ENCODE peak calls at places on chromosomes 1 and 21, in six cellular contexts. One of them, this sample, is unnamed.

GRCh38 chr1:103561612-103562395 is 9.6 kb upstream of the AMY2B start:
- DNase-seq in ovary: no peak
- DNase-seq in stomach: no peak
- DNase-seq in A549: no peak
- DNase-seq in suprapubic skin: no peak
- DNase-seq in K562: no peak
- DNase-seq in this sample: no peak

GRCh38 chr1:113928129-113928949 is 785 bp upstream of the HIPK1 start:
- DNase-seq in ovary: no peak
- DNase-seq in stomach: no peak
- DNase-seq in A549: no peak
- DNase-seq in suprapubic skin: no peak
- DNase-seq in K562: no peak
- DNase-seq in this sample: no peak

GRCh38 chr1:209601809-209602657 is 18.5 kb downstream of the CAMK1G start:
- DNase-seq in ovary: peak
- DNase-seq in stomach: peak
- DNase-seq in A549: peak
- DNase-seq in suprapubic skin: no peak
- DNase-seq in K562: peak
- DNase-seq in this sample: no peak

GRCh38 chr1:2583871-2584341 is 2.7 kb upstream of the PRXL2B start:
- DNase-seq in ovary: no peak
- DNase-seq in stomach: no peak
- DNase-seq in A549: no peak
- DNase-seq in suprapubic skin: no peak
- DNase-seq in K562: no peak
- DNase-seq in this sample: no peak

GRCh38 chr1:41313661-41314131 is 47.5 kb upstream of the FOXO6 start:
- DNase-seq in ovary: no peak
- DNase-seq in stomach: no peak
- DNase-seq in A549: no peak
- DNase-seq in suprapubic skin: no peak
- DNase-seq in K562: peak
- DNase-seq in this sample: no peak

GRCh38 chr21:27570306-27570868 is 603.5 kb upstream of the ADAMTS5 start:
- DNase-seq in ovary: peak
- DNase-seq in stomach: peak
- DNase-seq in A549: no peak
- DNase-seq in suprapubic skin: peak
- DNase-seq in K562: no peak
- DNase-seq in this sample: peak

GRCh38 chr1:151942882-151943281 is 33.6 kb upstream of the THEM4 start:
- DNase-seq in ovary: no peak
- DNase-seq in stomach: no peak
- DNase-seq in A549: no peak
- DNase-seq in suprapubic skin: no peak
- DNase-seq in K562: no peak
- DNase-seq in this sample: no peak

GRCh38 chr21:24939288-24939687 is 668.0 kb downstream of the MRPL39 start:
- DNase-seq in ovary: no peak
- DNase-seq in stomach: peak
- DNase-seq in A549: no peak
- DNase-seq in suprapubic skin: no peak
- DNase-seq in K562: no peak
- DNase-seq in this sample: no peak

GRCh38 chr1:234458352-234459027 is 20.5 kb downstream of the TARBP1 start:
- DNase-seq in ovary: no peak
- DNase-seq in stomach: no peak
- DNase-seq in A549: no peak
- DNase-seq in suprapubic skin: no peak
- DNase-seq in K562: no peak
- DNase-seq in this sample: no peak

GRCh38 chr1:198496216-198497143 is 44.0 kb downstream of the ATP6V1G3 start:
- DNase-seq in ovary: no peak
- DNase-seq in stomach: no peak
- DNase-seq in A549: no peak
- DNase-seq in suprapubic skin: no peak
- DNase-seq in K562: no peak
- DNase-seq in this sample: no peak

GRCh38 chr21:33937931-33938339 is 22.3 kb upstream of the ATP5PO start:
- DNase-seq in ovary: no peak
- DNase-seq in stomach: no peak
- DNase-seq in A549: no peak
- DNase-seq in suprapubic skin: no peak
- DNase-seq in K562: no peak
- DNase-seq in this sample: no peak

GRCh38 chr1:54275349-54275748 is 75.4 kb downstream of the MRPL37 start:
- DNase-seq in ovary: peak
- DNase-seq in stomach: peak
- DNase-seq in A549: no peak
- DNase-seq in suprapubic skin: peak
- DNase-seq in K562: no peak
- DNase-seq in this sample: no peak

DNA sequence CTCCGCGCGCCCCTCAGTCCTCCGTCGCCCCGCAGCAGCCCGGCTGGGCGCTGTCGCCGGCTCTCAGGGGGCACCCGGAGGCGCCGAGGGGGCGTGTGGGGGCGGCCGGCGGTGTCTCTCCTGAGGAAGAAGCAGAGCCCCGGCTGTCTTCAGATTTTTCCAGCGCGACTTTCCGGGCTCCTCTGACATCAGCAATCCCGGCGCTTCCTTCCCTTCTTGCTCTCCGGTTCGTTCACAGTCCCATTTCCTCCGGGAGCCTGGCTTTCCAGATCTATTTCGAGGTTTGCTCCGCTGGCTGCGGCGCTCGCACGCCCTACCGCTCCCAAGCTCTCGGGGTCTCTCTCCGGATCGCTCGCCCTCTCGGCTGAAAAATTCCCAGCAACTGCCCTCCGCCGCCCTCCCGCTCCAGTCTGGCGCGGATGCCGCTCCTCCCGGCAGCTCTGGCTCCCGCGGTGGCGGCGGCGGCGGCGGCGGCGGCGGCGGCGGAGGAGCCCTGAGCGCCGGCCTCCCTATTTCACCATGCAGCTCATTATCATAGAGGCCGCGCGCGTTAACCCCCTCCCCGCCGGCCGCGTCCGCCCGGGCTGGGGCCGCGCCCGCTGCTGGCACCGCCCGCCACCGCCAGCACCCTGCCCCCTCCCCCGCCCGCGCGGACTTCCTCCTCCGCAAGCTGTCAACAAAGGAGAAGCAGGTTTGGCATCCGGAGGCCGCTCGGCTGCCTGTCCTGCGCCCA is at the start of gene PLXNA2:
- DNase-seq in ovary: peak
- DNase-seq in stomach: peak
- DNase-seq in A549: peak
- DNase-seq in suprapubic skin: peak
- DNase-seq in K562: peak
- DNase-seq in this sample: peak
- TF ChIP-seq EP300 in ovary: no peak
- TF ChIP-seq EP300 in stomach: no peak
- TF ChIP-seq EP300 in A549: no peak
- TF ChIP-seq EP300 in suprapubic skin: no peak
- TF ChIP-seq EP300 in K562: no peak
- TF ChIP-seq EP300 in this sample: no peak

GRCh38 chr1:147821883-147822282 is 61.5 kb upstream of the GJA5 start:
- DNase-seq in ovary: no peak
- DNase-seq in stomach: no peak
- DNase-seq in A549: no peak
- DNase-seq in suprapubic skin: no peak
- DNase-seq in K562: no peak
- DNase-seq in this sample: no peak
- TF ChIP-seq EP300 in ovary: no peak
- TF ChIP-seq EP300 in stomach: no peak
- TF ChIP-seq EP300 in A549: no peak
- TF ChIP-seq EP300 in suprapubic skin: no peak
- TF ChIP-seq EP300 in K562: no peak
- TF ChIP-seq EP300 in this sample: no peak

GRCh38 chr1:205630241-205630640 is 1.6 kb downstream of the ELK4 start:
- DNase-seq in ovary: no peak
- DNase-seq in stomach: no peak
- DNase-seq in A549: no peak
- DNase-seq in suprapubic skin: no peak
- DNase-seq in K562: no peak
- DNase-seq in this sample: no peak

GRCh38 chr1:205630651-205631009 is 1.2 kb downstream of the ELK4 start:
- DNase-seq in ovary: no peak
- DNase-seq in stomach: no peak
- DNase-seq in A549: no peak
- DNase-seq in suprapubic skin: no peak
- DNase-seq in K562: no peak
- DNase-seq in this sample: no peak

GRCh38 chr1:205627956-205628355 is 3.9 kb downstream of the ELK4 start:
- DNase-seq in ovary: no peak
- DNase-seq in stomach: no peak
- DNase-seq in A549: no peak
- DNase-seq in suprapubic skin: no peak
- DNase-seq in K562: no peak
- DNase-seq in this sample: no peak

GRCh38 chr1:205629751-205630150 is 2.1 kb downstream of the ELK4 start:
- DNase-seq in ovary: no peak
- DNase-seq in stomach: no peak
- DNase-seq in A549: no peak
- DNase-seq in suprapubic skin: no peak
- DNase-seq in K562: no peak
- DNase-seq in this sample: no peak

GRCh38 chr1:205626216-205626615 is 5.6 kb downstream of the ELK4 start:
- DNase-seq in ovary: no peak
- DNase-seq in stomach: no peak
- DNase-seq in A549: no peak
- DNase-seq in suprapubic skin: no peak
- DNase-seq in K562: no peak
- DNase-seq in this sample: no peak
- TF ChIP-seq EP300 in ovary: no peak
- TF ChIP-seq EP300 in stomach: no peak
- TF ChIP-seq EP300 in A549: no peak
- TF ChIP-seq EP300 in suprapubic skin: no peak
- TF ChIP-seq EP300 in K562: no peak
- TF ChIP-seq EP300 in this sample: no peak

GRCh38 chr1:28642847-28643635 is at the start of gene TAF12:
- DNase-seq in ovary: peak
- DNase-seq in stomach: peak
- DNase-seq in A549: peak
- DNase-seq in suprapubic skin: peak
- DNase-seq in K562: peak
- DNase-seq in this sample: peak

GRCh38 chr1:28646040-28646439 is 2.4 kb upstream of the RNU11 start:
- DNase-seq in ovary: no peak
- DNase-seq in stomach: no peak
- DNase-seq in A549: no peak
- DNase-seq in suprapubic skin: no peak
- DNase-seq in K562: no peak
- DNase-seq in this sample: no peak

DNA sequence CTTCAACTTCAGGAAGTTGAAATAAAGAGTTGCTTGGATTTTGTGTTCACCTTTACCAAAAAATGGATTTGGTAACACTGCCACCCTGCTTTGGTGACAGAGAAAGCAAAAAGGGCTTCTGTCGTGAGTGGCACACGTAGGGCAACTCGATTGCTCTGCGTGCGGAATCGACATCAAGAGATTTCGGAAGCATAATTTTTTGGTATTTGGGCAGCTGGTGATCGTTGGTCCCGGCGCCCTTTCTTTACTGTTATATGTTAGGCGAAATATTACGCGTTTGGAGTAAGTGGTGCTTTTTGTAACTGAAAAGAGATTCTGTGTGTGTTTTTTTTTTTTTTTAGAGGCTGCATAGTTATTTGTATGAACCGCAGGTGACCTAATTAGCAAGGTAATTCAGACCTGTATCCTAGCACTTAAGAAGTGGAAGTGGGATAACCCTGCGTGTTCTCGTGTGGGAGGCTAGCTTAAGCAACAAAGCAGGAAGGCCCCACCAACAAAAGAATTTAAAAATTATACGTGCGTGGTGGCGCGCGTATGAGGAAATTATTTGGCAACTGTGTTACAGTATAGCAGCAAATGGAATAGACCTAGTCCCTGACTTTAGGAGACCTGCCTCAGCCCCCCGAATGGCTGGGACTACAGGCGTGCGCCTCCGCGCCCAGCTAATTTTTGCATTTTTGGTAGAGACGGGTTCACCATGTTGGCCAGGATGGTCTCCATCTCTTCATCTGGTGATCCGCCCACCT is at the start of gene RNU11:
- DNase-seq in ovary: peak
- DNase-seq in stomach: peak
- DNase-seq in A549: peak
- DNase-seq in suprapubic skin: peak
- DNase-seq in K562: peak
- DNase-seq in this sample: peak
- TF ChIP-seq EP300 in ovary: peak
- TF ChIP-seq EP300 in stomach: no peak
- TF ChIP-seq EP300 in A549: no peak
- TF ChIP-seq EP300 in suprapubic skin: no peak
- TF ChIP-seq EP300 in K562: peak
- TF ChIP-seq EP300 in this sample: no peak

This sample was measured in tibial nerve.